ENCODE peak calls at places on chromosomes 11 and 22, in ten cellular contexts. O is A549; Q is BJ; R is HL-60; D is GM13976; M is WTC11; B is upper lobe of right lung; Z is CD4-positive, alpha-beta T cell; X is PC-9; U is GM12864. A is an unnamed sample.

GRCh38 chr22:42945736-42946135 is 69.2 kb downstream of the PACSIN2 start:
- DNase-seq in O (no peak), Q (no peak), R (no peak), D (no peak), M (no peak), B (no peak), Z (no peak), X (no peak), U (no peak), A (no peak)

GRCh38 chr11:8313504-8314090 is 49.9 kb upstream of the LMO1 start:
- DNase-seq in O (no peak), Q (no peak), R (no peak), D (no peak), M (no peak), B (peak; percentile 35), Z (no peak), X (no peak), U (no peak), A (no peak)

GRCh38 chr11:117953029-117953671 is 23.9 kb upstream of the TMPRSS13 start:
- DNase-seq in O (no peak), Q (no peak), R (no peak), D (peak; percentile 4), M (no peak), B (no peak), Z (no peak), X (no peak), U (no peak), A (no peak)

GRCh38 chr22:20464096-20464614 is 26.5 kb upstream of the SCARF2 start:
- DNase-seq in O (no peak), Q (no peak), R (no peak), D (peak; percentile 48), M (no peak), B (peak; percentile 46), Z (peak; percentile 45), X (no peak), U (no peak), A (no peak)

GRCh38 chr22:31091106-31091975 is 10.2 kb downstream of the SMTN start:
- DNase-seq in O (no peak), Q (no peak), R (no peak), D (no peak), M (no peak), B (no peak), Z (no peak), X (no peak), U (no peak), A (no peak)

GRCh38 chr11:131704682-131705081 is 334.3 kb downstream of the NTM start:
- DNase-seq in O (no peak), Q (no peak), R (no peak), D (no peak), M (no peak), B (no peak), Z (no peak), X (no peak), U (no peak), A (no peak)

GRCh38 chr22:39997939-39998726 is 3.4 kb downstream of the FAM83F start:
- DNase-seq in O (peak; percentile 23), Q (no peak), R (no peak), D (no peak), M (peak; percentile 64), B (no peak), Z (no peak), X (peak; percentile 68), U (no peak), A (no peak)

GRCh38 chr11:18225906-18226305 is 10.7 kb downstream of the SAA4 start:
- DNase-seq in O (no peak), Q (no peak), R (no peak), D (no peak), M (no peak), B (no peak), Z (no peak), X (no peak), U (no peak), A (no peak)

GRCh38 chr22:26360169-26360885 is 68.7 kb upstream of the ASPHD2 start:
- DNase-seq in O (peak; percentile 67), Q (peak; percentile 19), R (no peak), D (peak; percentile 65), M (peak; percentile 81), B (no peak), Z (peak; percentile 59), X (peak; percentile 53), U (peak; percentile 30), A (no peak)

GRCh38 chr11:15636520-15637065 is 521.9 kb downstream of the INSC start:
- DNase-seq in O (no peak), Q (no peak), R (peak; percentile 89), D (no peak), M (no peak), B (no peak), Z (no peak), X (no peak), U (no peak), A (no peak)

GRCh38 chr11:15923169-15923568 is 433.2 kb downstream of the SOX6 start:
- DNase-seq in O (no peak), Q (no peak), R (no peak), D (no peak), M (no peak), B (no peak), Z (no peak), X (no peak), U (no peak), A (no peak)

GRCh38 chr11:2182075-2182474 is 10.5 kb upstream of the TH start:
- DNase-seq in O (no peak), Q (no peak), R (no peak), D (no peak), M (no peak), B (no peak), Z (no peak), X (no peak), U (no peak), A (no peak)

GRCh38 chr22:30829901-30830550 is 135.4 kb downstream of the OSBP2 start:
- DNase-seq in O (peak; percentile 97), Q (peak; percentile 86), R (no peak), D (peak; percentile 8), M (no peak), B (peak; percentile 23), Z (no peak), X (peak; percentile 99), U (no peak), A (peak; percentile 98)

GRCh38 chr11:84384637-84385227 is 1098.6 kb upstream of the CCDC90B start:
- DNase-seq in O (peak; percentile 49), Q (no peak), R (no peak), D (peak; percentile 19), M (peak; percentile 56), B (no peak), Z (no peak), X (no peak), U (peak; percentile 15), A (no peak)

GRCh38 chr11:84396521-84396920 is 1110.4 kb upstream of the CCDC90B start:
- DNase-seq in O (no peak), Q (no peak), R (no peak), D (no peak), M (no peak), B (no peak), Z (no peak), X (no peak), U (no peak), A (no peak)

DNA sequence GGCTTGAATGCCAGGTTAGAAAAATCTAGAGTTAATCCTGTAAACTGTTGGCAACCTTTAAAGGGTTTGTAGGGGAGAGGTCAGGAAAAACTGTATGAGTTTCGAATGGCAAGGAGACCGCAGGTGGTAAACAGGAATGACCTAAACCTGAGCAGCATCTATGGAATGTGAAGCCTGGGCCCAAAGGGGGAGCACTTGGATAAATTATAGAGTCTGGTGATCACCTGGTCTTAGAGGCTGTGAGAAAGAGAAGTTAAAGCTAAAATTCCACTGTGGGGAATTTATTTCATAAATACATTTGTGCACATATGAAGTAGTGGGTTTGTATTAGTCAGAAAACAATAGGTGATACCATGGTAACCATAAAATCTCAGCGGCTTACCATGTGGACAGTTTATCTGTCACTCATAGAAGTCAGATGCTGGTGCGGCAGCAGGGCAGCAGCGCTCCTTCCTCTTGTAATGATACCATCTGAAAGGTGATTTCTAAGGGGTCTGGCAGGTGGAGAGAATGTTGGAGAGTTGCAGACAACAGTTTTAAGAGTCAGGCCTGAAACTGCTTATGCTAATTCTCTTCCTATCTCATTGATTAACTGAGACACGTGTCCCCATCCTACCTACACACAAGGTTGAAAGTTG is 1104.4 kb upstream of the CCDC90B start:
- DNase-seq in O (no peak), Q (no peak), R (no peak), D (no peak), M (peak; percentile 43), B (no peak), Z (no peak), X (peak; percentile 41), U (no peak), A (no peak)
- TF ChIP-seq CTCF in O (no peak), Q (no peak), R (no peak), D (no peak), M (peak; percentile 18), B (no peak), Z (no peak), X (peak; percentile 35), U (no peak), A (peak; percentile 24)

GRCh38 chr11:257766-258493 is 20.3 kb upstream of the NLRP6 start:
- DNase-seq in O (no peak), Q (no peak), R (no peak), D (no peak), M (no peak), B (no peak), Z (no peak), X (no peak), U (no peak), A (no peak)
- TF ChIP-seq CTCF in O (no peak), Q (no peak), R (no peak), D (peak; percentile 40), M (no peak), B (peak; percentile 10), Z (no peak), X (peak; percentile 37), U (peak; percentile 50), A (peak; percentile 21)

DNA sequence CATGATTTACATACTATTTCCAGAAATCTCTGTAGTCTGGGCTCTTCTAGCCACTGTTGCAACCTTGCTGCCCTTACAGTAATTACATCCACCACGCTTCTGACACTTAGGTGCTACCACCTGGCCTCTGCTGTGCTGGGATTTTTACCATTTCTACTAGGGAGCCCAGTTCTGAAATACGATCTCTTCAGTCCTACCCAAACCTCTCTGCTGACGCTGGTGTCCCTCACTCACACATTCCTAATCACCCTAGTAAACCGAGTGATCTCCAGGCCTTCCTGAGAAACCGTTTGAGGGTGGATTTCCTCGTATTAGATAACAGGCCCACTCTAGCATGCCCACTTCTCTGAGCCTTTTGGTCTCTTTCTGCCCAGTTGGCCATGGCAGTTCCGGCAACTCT is 588.9 kb upstream of the CADM1 start:
- DNase-seq in O (no peak), Q (no peak), R (no peak), D (no peak), M (no peak), B (no peak), Z (no peak), X (no peak), U (no peak), A (no peak)
- TF ChIP-seq CTCF in O (no peak), Q (no peak), R (no peak), D (no peak), M (no peak), B (no peak), Z (no peak), X (no peak), U (no peak), A (no peak)

DNA sequence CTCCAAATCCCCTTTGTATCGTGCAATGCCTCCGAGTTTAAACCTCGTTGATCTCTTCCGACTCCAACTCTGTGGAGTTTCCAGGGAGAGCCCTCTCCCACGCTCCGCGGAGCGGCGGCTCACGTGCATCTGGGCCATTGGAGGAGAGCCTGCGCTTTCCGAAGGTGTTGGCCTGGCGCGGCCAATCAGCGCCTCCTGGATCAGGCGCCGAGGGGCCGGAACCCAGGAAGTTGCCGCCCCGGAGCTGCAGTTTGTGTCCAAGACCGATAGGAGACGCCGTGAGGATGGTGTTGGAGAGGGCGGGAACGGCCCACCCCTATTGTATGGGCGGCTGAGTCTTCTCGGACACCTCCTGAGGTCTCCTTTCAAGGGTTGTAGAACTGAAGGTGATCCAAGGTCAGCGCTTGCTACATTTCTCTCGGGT is 1.6 kb downstream of the ADAMTS15 start:
- DNase-seq in O (no peak), Q (no peak), R (no peak), D (no peak), M (peak; percentile 94), B (peak; percentile 86), Z (no peak), X (no peak), U (no peak), A (no peak)
- TF ChIP-seq CTCF in O (no peak), Q (peak; percentile 84), R (no peak), D (no peak), M (peak; percentile 82), B (peak; percentile 60), Z (no peak), X (no peak), U (no peak), A (peak; percentile 31)